ENCODE peak calls at places on chromosomes 6 and 20, in six cellular contexts. One of them, this sample, is unnamed.
A peak's percentile ranks its signal among the peaks of the same experiment; 100 is the strongest.

GRCh38 chr6:121896363-121896762 is 460.9 kb downstream of the GJA1 start:
- DNase-seq in IMR-90: no peak
- DNase-seq in HCT116: no peak
- DNase-seq in heart left ventricle: no peak
- DNase-seq in breast epithelium: no peak
- DNase-seq in left ventricle myocardium inferior: no peak
- DNase-seq in this sample: no peak

GRCh38 chr6:50381106-50381415 is 331.3 kb upstream of the DEFB112 start:
- DNase-seq in IMR-90: no peak
- DNase-seq in HCT116: no peak
- DNase-seq in heart left ventricle: no peak
- DNase-seq in breast epithelium: no peak
- DNase-seq in left ventricle myocardium inferior: no peak
- DNase-seq in this sample: no peak

GRCh38 chr6:137056121-137056880 is 11.5 kb upstream of the IL20RA start:
- DNase-seq in IMR-90: no peak
- DNase-seq in HCT116: peak; percentile 62
- DNase-seq in heart left ventricle: no peak
- DNase-seq in breast epithelium: no peak
- DNase-seq in left ventricle myocardium inferior: no peak
- DNase-seq in this sample: no peak

GRCh38 chr6:42984924-42985475 is 630 bp downstream of the PPP2R5D start:
- DNase-seq in IMR-90: no peak
- DNase-seq in HCT116: no peak
- DNase-seq in heart left ventricle: no peak
- DNase-seq in breast epithelium: no peak
- DNase-seq in left ventricle myocardium inferior: no peak
- DNase-seq in this sample: no peak

GRCh38 chr6:157020398-157021266 is 243.5 kb downstream of the ARID1B start:
- DNase-seq in IMR-90: peak; percentile 67
- DNase-seq in HCT116: peak; percentile 22
- DNase-seq in heart left ventricle: peak; percentile 68
- DNase-seq in breast epithelium: peak; percentile 40
- DNase-seq in left ventricle myocardium inferior: peak; percentile 66
- DNase-seq in this sample: peak; percentile 10

GRCh38 chr20:41150664-41151063 is 13.3 kb downstream of the PLCG1 start:
- DNase-seq in IMR-90: peak; percentile 29
- DNase-seq in HCT116: no peak
- DNase-seq in heart left ventricle: peak; percentile 25
- DNase-seq in breast epithelium: no peak
- DNase-seq in left ventricle myocardium inferior: no peak
- DNase-seq in this sample: no peak

GRCh38 chr6:112027942-112028674 is 25.8 kb upstream of the CCN6 start:
- DNase-seq in IMR-90: no peak
- DNase-seq in HCT116: no peak
- DNase-seq in heart left ventricle: no peak
- DNase-seq in breast epithelium: no peak
- DNase-seq in left ventricle myocardium inferior: no peak
- DNase-seq in this sample: no peak

GRCh38 chr20:53972179-53972578 is 98.2 kb downstream of the BCAS1 start:
- DNase-seq in IMR-90: no peak
- DNase-seq in HCT116: no peak
- DNase-seq in heart left ventricle: no peak
- DNase-seq in breast epithelium: no peak
- DNase-seq in left ventricle myocardium inferior: no peak
- DNase-seq in this sample: no peak

GRCh38 chr6:23445157-23445710 is 680.8 kb upstream of the NRSN1 start:
- DNase-seq in IMR-90: no peak
- DNase-seq in HCT116: no peak
- DNase-seq in heart left ventricle: peak; percentile 51
- DNase-seq in breast epithelium: no peak
- DNase-seq in left ventricle myocardium inferior: peak; percentile 17
- DNase-seq in this sample: no peak

GRCh38 chr6:82906951-82907350 is 158.7 kb downstream of the UBE3D start:
- DNase-seq in IMR-90: peak; percentile 61
- DNase-seq in HCT116: no peak
- DNase-seq in heart left ventricle: no peak
- DNase-seq in breast epithelium: no peak
- DNase-seq in left ventricle myocardium inferior: no peak
- DNase-seq in this sample: no peak

GRCh38 chr6:29927841-29928388 is 14.4 kb upstream of the HLA-A start:
- DNase-seq in IMR-90: no peak
- DNase-seq in HCT116: no peak
- DNase-seq in heart left ventricle: no peak
- DNase-seq in breast epithelium: no peak
- DNase-seq in left ventricle myocardium inferior: no peak
- DNase-seq in this sample: no peak

GRCh38 chr6:69980624-69981023 is 114.3 kb downstream of the COL19A1 start:
- DNase-seq in IMR-90: no peak
- DNase-seq in HCT116: no peak
- DNase-seq in heart left ventricle: no peak
- DNase-seq in breast epithelium: no peak
- DNase-seq in left ventricle myocardium inferior: no peak
- DNase-seq in this sample: no peak

GRCh38 chr20:53939554-53940355 is 130.6 kb downstream of the BCAS1 start:
- DNase-seq in IMR-90: peak; percentile 94
- DNase-seq in HCT116: peak; percentile 88
- DNase-seq in heart left ventricle: peak; percentile 97
- DNase-seq in breast epithelium: peak; percentile 93
- DNase-seq in left ventricle myocardium inferior: peak; percentile 94
- DNase-seq in this sample: peak; percentile 64

GRCh38 chr6:3798211-3798909 is 46.8 kb upstream of the PXDC1 start:
- DNase-seq in IMR-90: no peak
- DNase-seq in HCT116: no peak
- DNase-seq in heart left ventricle: no peak
- DNase-seq in breast epithelium: no peak
- DNase-seq in left ventricle myocardium inferior: no peak
- DNase-seq in this sample: no peak

GRCh38 chr6:6815732-6816131 is 227.2 kb downstream of the LY86 start:
- DNase-seq in IMR-90: no peak
- DNase-seq in HCT116: no peak
- DNase-seq in heart left ventricle: no peak
- DNase-seq in breast epithelium: no peak
- DNase-seq in left ventricle myocardium inferior: no peak
- DNase-seq in this sample: no peak

GRCh38 chr6:18121580-18122127 is 823 bp downstream of the NHLRC1 start:
- DNase-seq in IMR-90: no peak
- DNase-seq in HCT116: no peak
- DNase-seq in heart left ventricle: no peak
- DNase-seq in breast epithelium: no peak
- DNase-seq in left ventricle myocardium inferior: no peak
- DNase-seq in this sample: no peak

GRCh38 chr6:49980898-49981297 is 11.5 kb upstream of the DEFB113 start:
- DNase-seq in IMR-90: peak; percentile 0
- DNase-seq in HCT116: no peak
- DNase-seq in heart left ventricle: no peak
- DNase-seq in breast epithelium: no peak
- DNase-seq in left ventricle myocardium inferior: no peak
- DNase-seq in this sample: no peak

GRCh38 chr6:125718109-125718508 is 31.3 kb upstream of the HEY2 start:
- DNase-seq in IMR-90: no peak
- DNase-seq in HCT116: no peak
- DNase-seq in heart left ventricle: no peak
- DNase-seq in breast epithelium: no peak
- DNase-seq in left ventricle myocardium inferior: no peak
- DNase-seq in this sample: no peak

GRCh38 chr6:38024908-38025307 is 205.4 kb downstream of the ZFAND3 start:
- DNase-seq in IMR-90: peak; percentile 52
- DNase-seq in HCT116: no peak
- DNase-seq in heart left ventricle: no peak
- DNase-seq in breast epithelium: no peak
- DNase-seq in left ventricle myocardium inferior: no peak
- DNase-seq in this sample: no peak

GRCh38 chr20:2651772-2652723 is at the start of gene NOP56:
- DNase-seq in IMR-90: peak; percentile 86
- DNase-seq in HCT116: peak; percentile 77
- DNase-seq in heart left ventricle: peak; percentile 94
- DNase-seq in breast epithelium: peak; percentile 88
- DNase-seq in left ventricle myocardium inferior: peak; percentile 92
- DNase-seq in this sample: peak; percentile 64

GRCh38 chr6:28657756-28658465 is 132.2 kb downstream of the GPX5 start:
- DNase-seq in IMR-90: peak; percentile 69
- DNase-seq in HCT116: peak; percentile 47
- DNase-seq in heart left ventricle: no peak
- DNase-seq in breast epithelium: no peak
- DNase-seq in left ventricle myocardium inferior: no peak
- DNase-seq in this sample: no peak

GRCh38 chr6:112415366-112415765 is 68.2 kb downstream of the RFPL4B start:
- DNase-seq in IMR-90: no peak
- DNase-seq in HCT116: no peak
- DNase-seq in heart left ventricle: no peak
- DNase-seq in breast epithelium: no peak
- DNase-seq in left ventricle myocardium inferior: no peak
- DNase-seq in this sample: no peak

GRCh38 chr6:100228437-100229424 is 234.7 kb upstream of the MCHR2 start:
- DNase-seq in IMR-90: peak; percentile 71
- DNase-seq in HCT116: peak; percentile 69
- DNase-seq in heart left ventricle: peak; percentile 75
- DNase-seq in breast epithelium: peak; percentile 43
- DNase-seq in left ventricle myocardium inferior: peak; percentile 72
- DNase-seq in this sample: no peak

GRCh38 chr20:9043364-9043763 is 25.5 kb upstream of the PLCB4 start:
- DNase-seq in IMR-90: no peak
- DNase-seq in HCT116: no peak
- DNase-seq in heart left ventricle: no peak
- DNase-seq in breast epithelium: no peak
- DNase-seq in left ventricle myocardium inferior: no peak
- DNase-seq in this sample: no peak

GRCh38 chr6:41017663-41018062 is 21.4 kb downstream of the UNC5CL start:
- DNase-seq in IMR-90: no peak
- DNase-seq in HCT116: no peak
- DNase-seq in heart left ventricle: no peak
- DNase-seq in breast epithelium: no peak
- DNase-seq in left ventricle myocardium inferior: no peak
- DNase-seq in this sample: no peak

DNA sequence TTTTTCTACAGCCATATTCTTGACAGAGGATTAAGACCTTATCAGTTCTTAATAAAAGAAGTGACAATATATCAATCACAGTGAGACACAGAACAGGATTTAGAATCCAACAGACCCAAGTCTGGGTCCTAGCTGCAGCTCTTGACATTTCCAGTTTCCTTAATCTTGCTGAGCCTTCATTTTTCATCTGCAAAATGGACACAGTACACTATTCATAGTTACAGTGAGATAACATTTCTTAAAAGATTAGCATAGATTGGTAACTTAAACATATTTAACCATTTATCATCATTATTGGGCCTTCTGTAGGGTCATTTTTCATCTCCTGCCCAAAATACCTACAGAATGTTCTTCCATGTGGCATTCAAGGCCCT is 45.6 kb downstream of the FKBP5 start:
- DNase-seq in IMR-90: no peak
- DNase-seq in HCT116: no peak
- DNase-seq in heart left ventricle: no peak
- DNase-seq in breast epithelium: no peak
- DNase-seq in left ventricle myocardium inferior: no peak
- DNase-seq in this sample: no peak
- TF ChIP-seq CTCF in IMR-90: no peak
- TF ChIP-seq CTCF in HCT116: no peak
- TF ChIP-seq CTCF in heart left ventricle: no peak
- TF ChIP-seq CTCF in breast epithelium: no peak
- TF ChIP-seq CTCF in left ventricle myocardium inferior: no peak
- TF ChIP-seq CTCF in this sample: no peak

GRCh38 chr20:47354710-47355488 is 1.6 kb downstream of the ZMYND8 start:
- DNase-seq in IMR-90: peak; percentile 71
- DNase-seq in HCT116: no peak
- DNase-seq in heart left ventricle: no peak
- DNase-seq in breast epithelium: no peak
- DNase-seq in left ventricle myocardium inferior: no peak
- DNase-seq in this sample: no peak
- H3K4me1 ChIP-seq in IMR-90: peaks cover 74% of the 10 kb centered on the region
- H3K4me1 ChIP-seq in HCT116: peaks cover 64% of the 10 kb centered on the region
- H3K4me1 ChIP-seq in heart left ventricle: peaks cover 99% of the 10 kb centered on the region
- H3K4me1 ChIP-seq in breast epithelium: peaks cover 33% of the 10 kb centered on the region
- H3K4me1 ChIP-seq in left ventricle myocardium inferior: peaks cover 100% of the 10 kb centered on the region
- H3K4me1 ChIP-seq in this sample: peaks cover 100% of the 10 kb centered on the region

GRCh38 chr20:58852559-58853271 is at the start of gene GNAS:
- DNase-seq in IMR-90: peak; percentile 60
- DNase-seq in HCT116: no peak
- DNase-seq in heart left ventricle: peak; percentile 67
- DNase-seq in breast epithelium: no peak
- DNase-seq in left ventricle myocardium inferior: peak; percentile 58
- DNase-seq in this sample: no peak

GRCh38 chr20:58853976-58854637 is 1.6 kb downstream of the GNAS start:
- DNase-seq in IMR-90: no peak
- DNase-seq in HCT116: no peak
- DNase-seq in heart left ventricle: no peak
- DNase-seq in breast epithelium: no peak
- DNase-seq in left ventricle myocardium inferior: no peak
- DNase-seq in this sample: no peak

GRCh38 chr20:58854638-58855471 is 2.3 kb downstream of the GNAS start:
- DNase-seq in IMR-90: no peak
- DNase-seq in HCT116: no peak
- DNase-seq in heart left ventricle: no peak
- DNase-seq in breast epithelium: no peak
- DNase-seq in left ventricle myocardium inferior: no peak
- DNase-seq in this sample: no peak

GRCh38 chr20:58851969-58852458 is 502 bp upstream of the GNAS start:
- DNase-seq in IMR-90: no peak
- DNase-seq in HCT116: no peak
- DNase-seq in heart left ventricle: no peak
- DNase-seq in breast epithelium: no peak
- DNase-seq in left ventricle myocardium inferior: no peak
- DNase-seq in this sample: no peak

GRCh38 chr20:58853466-58853865 is 950 bp downstream of the GNAS start:
- DNase-seq in IMR-90: no peak
- DNase-seq in HCT116: no peak
- DNase-seq in heart left ventricle: no peak
- DNase-seq in breast epithelium: no peak
- DNase-seq in left ventricle myocardium inferior: no peak
- DNase-seq in this sample: no peak
- H3K9me3 ChIP-seq in IMR-90: no peaks in the 10 kb centered on the region
- H3K9me3 ChIP-seq in HCT116: no peaks in the 10 kb centered on the region
- H3K9me3 ChIP-seq in heart left ventricle: no peaks in the 10 kb centered on the region
- H3K9me3 ChIP-seq in breast epithelium: no peaks in the 10 kb centered on the region
- H3K9me3 ChIP-seq in left ventricle myocardium inferior: no peaks in the 10 kb centered on the region
- H3K9me3 ChIP-seq in this sample: no peaks in the 10 kb centered on the region

GRCh38 chr20:21046413-21047070 is 59.6 kb downstream of the LINC00237 start:
- DNase-seq in IMR-90: no peak
- DNase-seq in HCT116: no peak
- DNase-seq in heart left ventricle: no peak
- DNase-seq in breast epithelium: no peak
- DNase-seq in left ventricle myocardium inferior: no peak
- DNase-seq in this sample: no peak

GRCh38 chr20:21047981-21048380 is 58.2 kb downstream of the LINC00237 start:
- DNase-seq in IMR-90: no peak
- DNase-seq in HCT116: no peak
- DNase-seq in heart left ventricle: no peak
- DNase-seq in breast epithelium: no peak
- DNase-seq in left ventricle myocardium inferior: no peak
- DNase-seq in this sample: no peak

GRCh38 chr20:21052241-21052640 is 53.9 kb downstream of the LINC00237 start:
- DNase-seq in IMR-90: no peak
- DNase-seq in HCT116: no peak
- DNase-seq in heart left ventricle: no peak
- DNase-seq in breast epithelium: no peak
- DNase-seq in left ventricle myocardium inferior: no peak
- DNase-seq in this sample: no peak

GRCh38 chr20:21050710-21051109 is 55.4 kb downstream of the LINC00237 start:
- DNase-seq in IMR-90: no peak
- DNase-seq in HCT116: no peak
- DNase-seq in heart left ventricle: no peak
- DNase-seq in breast epithelium: no peak
- DNase-seq in left ventricle myocardium inferior: no peak
- DNase-seq in this sample: no peak

GRCh38 chr20:21048841-21049273 is 57.3 kb downstream of the LINC00237 start:
- DNase-seq in IMR-90: no peak
- DNase-seq in HCT116: peak; percentile 28
- DNase-seq in heart left ventricle: no peak
- DNase-seq in breast epithelium: no peak
- DNase-seq in left ventricle myocardium inferior: peak; percentile 20
- DNase-seq in this sample: no peak
- TF ChIP-seq CTCF in IMR-90: peak; percentile 51
- TF ChIP-seq CTCF in HCT116: peak; percentile 98
- TF ChIP-seq CTCF in heart left ventricle: peak; percentile 70
- TF ChIP-seq CTCF in breast epithelium: no peak
- TF ChIP-seq CTCF in left ventricle myocardium inferior: peak; percentile 61
- TF ChIP-seq CTCF in this sample: peak; percentile 14

This sample was measured in thoracic aorta.